ENCODE peak calls at places on chromosomes 16 and 17, in six cellular contexts. Z is GM12865, H is RWPE1, N is ovary, V is MM.1S, R is endothelial cell. X is an unnamed sample.

GRCh38 chr16:59573528-59574271 is 839.6 kb upstream of the GOT2 start:
- DNase-seq in Z (no peak), H (no peak), N (no peak), V (no peak), R (no peak), X (peak; percentile 69)

GRCh38 chr17:43671075-43671692 is 9.5 kb upstream of the MEOX1 start:
- DNase-seq in Z (no peak), H (no peak), N (no peak), V (no peak), R (no peak), X (no peak)

GRCh38 chr16:74770826-74771526 is 3.6 kb downstream of the FA2H start:
- DNase-seq in Z (peak; percentile 7), H (no peak), N (no peak), V (no peak), R (no peak), X (no peak)

GRCh38 chr17:57257911-57258885 is 1.9 kb downstream of the MSI2 start:
- DNase-seq in Z (no peak), H (no peak), N (no peak), V (no peak), R (peak; percentile 15), X (peak; percentile 9)

GRCh38 chr17:82949984-82950383 is 110.2 kb upstream of the ZNF750 start:
- DNase-seq in Z (no peak), H (no peak), N (peak; percentile 3), V (no peak), R (no peak), X (no peak)

GRCh38 chr16:57801856-57802634 is at the start of gene KIFC3:
- DNase-seq in Z (peak; percentile 43), H (peak; percentile 68), N (peak; percentile 94), V (peak; percentile 68), R (peak; percentile 76), X (no peak)

GRCh38 chr16:83898463-83899271 is at the start of gene MLYCD:
- DNase-seq in Z (peak; percentile 82), H (peak; percentile 90), N (peak; percentile 92), V (peak; percentile 68), R (peak; percentile 78), X (peak; percentile 50)

GRCh38 chr17:44552361-44552760 is 4.9 kb upstream of the FZD2 start:
- DNase-seq in Z (no peak), H (no peak), N (no peak), V (no peak), R (no peak), X (no peak)

GRCh38 chr16:69839798-69840409 is 77.8 kb downstream of the WWP2 start:
- DNase-seq in Z (no peak), H (no peak), N (no peak), V (no peak), R (no peak), X (no peak)

GRCh38 chr17:42052478-42052877 is 2.1 kb upstream of the C17orf113 start:
- DNase-seq in Z (no peak), H (no peak), N (no peak), V (no peak), R (no peak), X (no peak)

GRCh38 chr16:53061701-53062159 is 6.9 kb downstream of the CHD9 start:
- DNase-seq in Z (peak; percentile 92), H (no peak), N (no peak), V (peak; percentile 77), R (no peak), X (no peak)

GRCh38 chr17:78748048-78748729 is 33.9 kb downstream of the CYTH1 start:
- DNase-seq in Z (peak; percentile 87), H (no peak), N (no peak), V (peak; percentile 90), R (no peak), X (no peak)

GRCh38 chr16:24332695-24333094 is 76.6 kb downstream of the CACNG3 start:
- DNase-seq in Z (no peak), H (no peak), N (no peak), V (no peak), R (no peak), X (no peak)
- TF ChIP-seq CTCF in Z (no peak), H (no peak), N (no peak), V (no peak), R (no peak), X (no peak)

DNA sequence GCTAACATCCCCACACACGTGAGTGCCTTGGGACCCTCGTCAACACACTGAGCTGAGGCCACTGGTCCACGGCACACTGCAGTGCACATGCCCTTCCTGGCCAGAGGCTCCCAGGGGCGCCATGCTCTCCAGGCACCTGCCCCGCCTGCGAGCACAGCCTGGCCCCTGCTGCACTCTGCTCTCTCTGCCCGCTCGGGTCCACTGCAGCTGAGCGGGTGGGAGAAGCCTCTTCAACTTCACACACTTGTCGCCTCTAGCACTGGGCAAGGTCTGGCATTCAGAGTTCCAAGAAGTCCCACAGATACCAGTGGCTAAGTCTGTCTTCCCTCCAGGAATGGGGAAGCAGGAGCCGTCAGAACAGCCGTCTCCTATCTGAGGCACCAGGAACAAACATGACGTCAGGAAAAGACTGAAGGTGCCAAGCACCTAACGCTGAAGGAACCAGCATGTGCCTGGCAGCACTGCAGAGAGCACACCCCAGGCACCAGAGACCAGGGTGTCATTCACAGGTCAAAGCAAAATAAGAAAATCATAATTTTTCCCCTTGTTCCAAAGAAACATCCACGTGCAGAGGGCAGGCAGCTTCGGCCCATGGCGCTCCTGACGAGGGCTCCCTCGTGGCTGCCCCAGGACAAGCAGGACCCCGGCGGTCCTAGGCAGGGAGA is 82.9 kb downstream of the ZNF778 start:
- DNase-seq in Z (no peak), H (no peak), N (no peak), V (no peak), R (no peak), X (no peak)
- TF ChIP-seq CTCF in Z (no peak), H (no peak), N (no peak), V (no peak), R (no peak), X (no peak)

GRCh38 chr17:6495450-6496115 is 51.3 kb downstream of the PIMREG start:
- DNase-seq in Z (no peak), H (no peak), N (no peak), V (no peak), R (no peak), X (no peak)
- TF ChIP-seq CTCF in Z (no peak), H (no peak), N (no peak), V (peak; percentile 45), R (no peak), X (peak; percentile 9)

GRCh38 chr16:8905168-8905762 is 23.1 kb downstream of the LITAFD start:
- DNase-seq in Z (peak; percentile 45), H (no peak), N (no peak), V (peak; percentile 24), R (no peak), X (peak; percentile 19)
- TF ChIP-seq CTCF in Z (peak; percentile 49), H (peak; percentile 8), N (no peak), V (peak; percentile 37), R (no peak), X (peak; percentile 61)

DNA sequence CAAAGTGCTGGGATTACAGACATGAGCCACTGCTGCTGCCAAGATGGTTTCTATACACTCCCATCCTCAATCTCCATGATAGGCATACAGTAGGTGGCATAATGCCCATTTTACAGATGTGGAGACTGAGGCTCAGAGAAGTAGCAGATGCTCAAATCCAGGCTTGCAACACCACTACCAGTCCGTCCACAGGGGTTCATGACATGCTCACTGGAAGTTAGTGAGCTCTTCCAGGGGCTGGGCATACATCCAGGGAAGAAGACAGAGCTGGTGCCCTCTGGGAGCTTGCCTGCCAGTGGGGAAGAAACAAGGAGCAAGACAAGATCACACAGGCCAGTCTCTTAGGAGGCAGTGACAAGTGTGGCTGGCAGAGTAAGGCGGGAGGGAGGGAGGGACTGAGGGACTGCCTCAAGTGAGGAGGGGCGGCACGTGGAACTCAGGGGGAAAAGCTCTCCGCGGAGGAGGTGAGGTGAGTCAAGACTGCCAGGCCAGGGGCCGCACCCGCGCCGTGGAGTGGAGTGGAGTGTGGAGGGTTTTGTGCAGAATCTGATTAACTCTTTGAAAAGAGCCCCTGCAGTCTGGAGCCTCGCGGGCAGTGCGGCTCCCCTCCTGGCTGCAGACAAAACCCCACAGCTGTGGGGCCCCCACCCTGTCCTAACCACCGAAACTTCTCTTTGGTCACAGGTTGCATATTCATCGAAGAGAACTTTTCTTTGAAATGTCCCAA is 27.9 kb downstream of the SREBF1 start:
- DNase-seq in Z (peak; percentile 81), H (no peak), N (no peak), V (peak; percentile 81), R (no peak), X (no peak)
- TF ChIP-seq CTCF in Z (no peak), H (no peak), N (no peak), V (no peak), R (no peak), X (no peak)

DNA sequence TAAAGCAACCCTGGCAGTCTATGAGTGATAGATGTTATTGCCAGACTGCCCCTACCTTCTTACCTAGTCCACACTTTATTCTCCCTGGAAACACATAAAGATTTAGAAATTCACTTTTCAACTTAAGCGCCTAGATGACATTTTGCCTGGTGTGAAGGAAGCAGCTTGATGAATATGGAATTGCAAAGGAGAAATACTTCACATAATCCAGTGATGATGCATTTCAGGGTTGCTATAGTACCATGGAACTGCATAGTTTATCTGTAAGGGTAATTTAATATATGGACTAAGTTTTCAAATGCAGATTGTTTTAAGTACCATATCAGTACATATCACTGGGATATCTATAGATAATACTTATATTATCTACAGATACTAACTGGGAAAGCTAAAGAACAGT is 37.0 kb upstream of the TRAP1 start:
- DNase-seq in Z (no peak), H (no peak), N (no peak), V (no peak), R (no peak), X (no peak)
- TF ChIP-seq CTCF in Z (no peak), H (no peak), N (no peak), V (no peak), R (no peak), X (no peak)

DNA sequence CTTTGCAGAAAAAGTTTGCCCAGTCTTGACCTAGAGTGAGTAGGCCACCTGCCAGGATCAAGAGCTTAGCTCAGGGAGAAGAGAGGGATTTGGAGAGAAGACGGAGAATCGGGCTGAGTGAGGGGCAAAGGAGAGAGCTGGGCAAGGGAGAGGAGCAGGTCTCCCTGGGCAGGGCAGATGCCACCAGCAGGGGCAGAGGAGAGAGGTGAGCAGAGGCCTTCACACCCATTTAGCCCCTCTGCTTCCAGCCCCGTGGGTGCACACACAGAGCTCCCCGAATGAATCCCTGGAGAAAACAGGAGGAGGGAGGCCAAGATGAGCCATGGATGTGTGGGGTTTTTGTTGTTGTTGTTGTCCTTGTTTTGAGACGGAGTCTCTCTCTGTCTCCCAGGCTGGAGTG is 29.2 kb downstream of the TBX4 start:
- DNase-seq in Z (no peak), H (no peak), N (no peak), V (no peak), R (no peak), X (no peak)
- TF ChIP-seq CTCF in Z (no peak), H (no peak), N (no peak), V (no peak), R (no peak), X (no peak)

GRCh38 chr17:74919440-74920305 is 3.4 kb downstream of the USH1G start:
- DNase-seq in Z (peak; percentile 34), H (no peak), N (no peak), V (peak; percentile 45), R (peak; percentile 40), X (no peak)
- TF ChIP-seq CTCF in Z (peak; percentile 39), H (no peak), N (no peak), V (peak; percentile 45), R (no peak), X (no peak)

DNA sequence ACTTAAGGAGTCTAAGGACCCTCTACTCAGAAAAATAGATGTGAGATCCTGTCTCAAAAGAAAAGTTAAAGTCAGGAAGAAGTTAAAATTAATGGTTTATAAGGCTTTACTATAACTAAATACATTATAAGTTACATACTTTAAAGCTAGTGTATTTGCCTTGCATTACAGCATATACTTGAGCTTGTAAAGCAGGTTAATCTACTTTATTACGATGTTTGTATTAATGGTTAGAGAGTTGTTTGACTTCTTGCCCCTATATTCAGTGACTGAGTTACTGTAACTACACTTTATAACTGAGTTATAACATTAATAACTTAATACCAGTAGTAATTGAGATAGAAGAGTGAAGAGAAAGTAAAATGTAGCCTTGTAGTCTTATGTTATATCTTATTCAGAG is 22.8 kb downstream of the CLTC start:
- DNase-seq in Z (no peak), H (no peak), N (no peak), V (no peak), R (no peak), X (no peak)
- TF ChIP-seq CTCF in Z (no peak), H (no peak), N (no peak), V (no peak), R (no peak), X (no peak)

X was measured in foreskin keratinocyte.